ENCODE peak calls at places on chromosomes 16 and 17, in seven cellular contexts. D, T, U, B, F, V and N are unnamed samples.

GRCh38 chr16:77117687-77118086 is 73.3 kb upstream of the MON1B start:
- DNase-seq in T (no peak), D (peak), V (no peak), U (no peak), F (no peak), B (no peak), N (no peak)

GRCh38 chr17:29237476-29238132 is 9.1 kb upstream of the CRYBA1 start:
- DNase-seq in T (no peak), V (no peak), D (no peak), F (no peak), B (no peak), U (no peak), N (no peak)

GRCh38 chr17:3893003-3893719 is at the start of gene CAMKK1:
- DNase-seq in F (peak), T (peak), V (peak), B (peak), U (peak), D (peak), N (peak)

GRCh38 chr16:21265104-21265825 is 12.8 kb downstream of the CRYM start:
- DNase-seq in U (no peak), V (no peak), T (no peak), D (no peak), B (no peak), F (no peak), N (no peak)

GRCh38 chr17:38572665-38573365 is 32.9 kb downstream of the SRCIN1 start:
- DNase-seq in V (peak), T (no peak), U (no peak), D (peak), B (peak), F (peak), N (peak)

GRCh38 chr17:71338396-71338795 is 782.4 kb upstream of the SOX9 start:
- DNase-seq in D (no peak), T (no peak), B (peak), V (peak), F (no peak), U (no peak), N (peak)

GRCh38 chr16:66275795-66276428 is 90.6 kb upstream of the CDH5 start:
- DNase-seq in D (peak), U (peak), B (peak), V (peak), T (no peak), F (peak), N (peak)

GRCh38 chr16:87562201-87562600 is 40.1 kb upstream of the JPH3 start:
- DNase-seq in F (no peak), B (no peak), T (no peak), U (no peak), V (no peak), D (no peak), N (no peak)

GRCh38 chr16:20675488-20676267 is 21.8 kb downstream of the ACSM1 start:
- DNase-seq in V (no peak), B (no peak), T (no peak), U (peak), F (peak), D (peak), N (no peak)

GRCh38 chr16:48531011-48531962 is 78.7 kb downstream of the N4BP1 start:
- DNase-seq in T (peak), D (no peak), F (no peak), B (no peak), V (no peak), U (no peak), N (peak)

GRCh38 chr16:8342276-8342675 is 248.0 kb downstream of the TMEM114 start:
- DNase-seq in U (no peak), F (no peak), B (no peak), V (no peak), T (no peak), D (no peak), N (no peak)

GRCh38 chr16:27839419-27839818 is 224.1 kb downstream of the GSG1L start:
- DNase-seq in F (no peak), V (no peak), B (no peak), D (no peak), U (no peak), T (no peak), N (no peak)

GRCh38 chr17:67546578-67547527 is 169.8 kb downstream of the PITPNC1 start:
- DNase-seq in D (no peak), B (no peak), V (no peak), U (no peak), T (no peak), F (no peak), N (no peak)

GRCh38 chr17:81386141-81386645 is 9.1 kb upstream of the BAHCC1 start:
- DNase-seq in T (no peak), D (no peak), F (no peak), U (no peak), B (no peak), V (no peak), N (peak)

GRCh38 chr16:90083139-90083538 is 6.0 kb upstream of the PRDM7 start:
- DNase-seq in U (no peak), D (no peak), V (no peak), T (no peak), F (no peak), B (no peak), N (no peak)

GRCh38 chr16:28597692-28598261 is 927 bp upstream of the SULT1A2 start:
- DNase-seq in B (no peak), T (no peak), V (peak), D (peak), F (peak), U (no peak), N (no peak)

GRCh38 chr16:86059253-86060171 is 160.6 kb downstream of the IRF8 start:
- DNase-seq in B (no peak), T (peak), F (no peak), U (no peak), V (no peak), D (peak), N (no peak)

GRCh38 chr17:74529243-74529642 is 2.0 kb downstream of the CD300LB start:
- DNase-seq in V (no peak), U (no peak), B (no peak), T (no peak), F (no peak), D (no peak), N (peak)

GRCh38 chr17:4234406-4234805 is 29.4 kb downstream of the ANKFY1 start:
- DNase-seq in F (no peak), D (no peak), B (no peak), T (no peak), V (no peak), U (no peak), N (no peak)

GRCh38 chr17:79743614-79744013 is 12.9 kb downstream of the ENPP7 start:
- DNase-seq in B (no peak), F (no peak), V (no peak), T (no peak), D (no peak), U (no peak), N (peak)

GRCh38 chr17:41325126-41325525 is 9.6 kb upstream of the KRTAP17-1 start:
- DNase-seq in D (no peak), V (no peak), F (no peak), U (no peak), B (no peak), T (no peak), N (no peak)

GRCh38 chr17:78497115-78497540 is 80.1 kb downstream of the DNAH17 start:
- DNase-seq in B (peak), F (peak), U (peak), D (peak), T (peak), V (peak), N (peak)

GRCh38 chr16:12228607-12229499 is 252.3 kb downstream of the SNX29 start:
- DNase-seq in V (no peak), B (peak), D (peak), U (peak), F (peak), T (no peak), N (peak)

GRCh38 chr16:30116291-30117207 is 3.2 kb upstream of the GDPD3 start:
- DNase-seq in V (no peak), U (no peak), B (no peak), F (no peak), D (no peak), T (no peak), N (no peak)
- H3K27ac ChIP-seq in V (peak), U (peak), B (no peak), F (no peak), D (no peak), T (no peak), N (no peak)

DNA sequence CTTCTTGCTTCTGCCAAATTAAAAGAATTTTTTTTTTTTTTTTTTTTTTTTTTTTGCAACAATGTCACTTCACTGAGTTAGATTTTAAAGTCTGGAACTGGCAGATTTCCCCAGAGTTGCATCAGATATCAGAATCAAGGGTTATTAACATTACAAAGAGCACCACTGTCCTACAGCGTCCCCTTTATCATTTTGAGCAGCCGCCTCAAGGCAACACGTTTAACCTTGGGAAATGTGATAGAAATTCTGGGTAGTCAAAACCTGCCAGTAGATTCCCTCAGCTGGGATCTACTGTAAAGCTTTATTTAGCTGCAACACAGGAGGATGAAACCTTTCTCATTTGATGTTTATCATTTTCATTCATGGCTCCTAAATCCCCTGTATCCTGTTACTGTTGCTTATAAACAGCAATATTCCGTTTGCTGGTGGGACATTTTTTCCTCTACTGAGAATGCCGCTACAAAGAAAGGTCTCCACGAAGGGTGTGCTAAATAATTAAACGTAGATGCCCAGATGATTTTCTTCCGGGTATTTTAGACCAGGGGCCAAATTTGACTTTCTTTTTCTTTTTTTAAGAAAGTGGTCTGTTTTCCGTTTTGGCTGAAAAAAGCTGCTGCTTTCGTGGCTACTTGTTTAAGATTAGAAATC is 436.1 kb upstream of the GOT2 start:
- DNase-seq in F (no peak), U (no peak), B (no peak), T (no peak), D (no peak), V (no peak), N (peak)
- H3K27ac ChIP-seq in F (no peak), U (no peak), B (no peak), T (no peak), D (no peak), V (no peak), N (peak)

DNA sequence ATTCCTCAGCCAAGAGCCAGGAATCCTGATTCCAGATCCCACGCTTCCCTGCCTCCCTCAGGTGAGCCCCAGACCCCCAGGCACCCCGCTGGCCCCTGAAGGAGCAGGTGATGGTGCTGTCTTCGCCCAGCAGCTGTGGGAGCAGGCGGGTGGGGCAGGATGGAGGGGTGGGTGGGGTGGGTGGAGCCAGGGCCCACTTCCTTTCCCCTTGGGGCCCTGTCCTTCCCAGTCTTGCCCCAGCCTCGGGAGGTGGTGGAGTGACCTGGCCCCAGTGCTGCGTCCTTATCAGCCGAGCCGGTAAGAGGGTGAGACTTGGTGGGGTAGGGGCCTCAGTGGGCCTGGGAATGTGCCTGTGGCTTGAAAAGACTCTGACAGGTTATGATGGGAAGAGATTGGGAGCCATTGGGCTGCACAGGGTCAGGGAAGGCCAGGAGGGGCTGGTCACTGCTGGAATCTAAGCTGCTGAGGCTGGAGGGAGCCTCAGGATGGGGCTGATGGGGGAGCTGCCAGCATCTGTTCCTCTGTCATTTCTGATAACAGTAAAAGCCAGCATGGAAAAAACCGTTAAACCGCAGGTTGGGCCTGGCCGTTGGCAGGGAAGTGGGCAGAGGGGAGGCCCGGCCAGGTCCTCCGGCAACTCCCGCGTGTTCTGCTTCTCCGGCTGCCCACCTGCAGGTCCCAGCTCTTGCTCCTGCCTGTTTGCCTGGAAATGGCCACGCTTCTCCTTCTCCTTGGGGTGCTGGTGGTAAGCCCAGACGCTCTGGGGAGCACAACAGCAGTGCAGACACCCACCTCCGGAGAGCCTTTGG is at the start of gene SPN:
- DNase-seq in V (no peak), F (no peak), T (no peak), D (peak), B (no peak), U (no peak), N (no peak)
- H3K27ac ChIP-seq in V (no peak), F (no peak), T (no peak), D (no peak), B (no peak), U (no peak), N (no peak)

GRCh38 chr16:81545470-81546175 is 101.0 kb downstream of the CMIP start:
- DNase-seq in V (no peak), B (no peak), F (no peak), U (no peak), D (no peak), T (no peak), N (no peak)
- H3K27ac ChIP-seq in V (no peak), B (no peak), F (no peak), U (no peak), D (no peak), T (no peak), N (no peak)

GRCh38 chr16:55624696-55625095 is 31.1 kb upstream of the SLC6A2 start:
- DNase-seq in V (no peak), F (no peak), U (no peak), T (no peak), D (no peak), B (no peak), N (no peak)
- H3K27ac ChIP-seq in V (no peak), F (no peak), U (no peak), T (no peak), D (no peak), B (no peak), N (no peak)

GRCh38 chr17:1467898-1468492 is 12.0 kb upstream of the CRK start:
- DNase-seq in V (no peak), B (no peak), F (peak), T (no peak), D (no peak), U (no peak), N (no peak)
- H3K27ac ChIP-seq in V (no peak), B (no peak), F (no peak), T (peak), D (no peak), U (peak), N (no peak)

GRCh38 chr16:25014500-25015147 is 545 bp downstream of the ARHGAP17 start:
- DNase-seq in V (peak), B (peak), D (peak), F (peak), U (peak), T (no peak), N (peak)

GRCh38 chr16:25023541-25023940 is 8.4 kb upstream of the ARHGAP17 start:
- DNase-seq in T (no peak), F (no peak), B (no peak), V (no peak), U (no peak), D (no peak), N (peak)

GRCh38 chr16:25018972-25019617 is 3.9 kb upstream of the ARHGAP17 start:
- DNase-seq in F (no peak), D (no peak), U (no peak), B (no peak), T (no peak), V (peak), N (no peak)

GRCh38 chr16:25024900-25025299 is 9.7 kb upstream of the ARHGAP17 start:
- DNase-seq in F (no peak), T (no peak), U (no peak), D (no peak), V (no peak), B (no peak), N (no peak)

DNA sequence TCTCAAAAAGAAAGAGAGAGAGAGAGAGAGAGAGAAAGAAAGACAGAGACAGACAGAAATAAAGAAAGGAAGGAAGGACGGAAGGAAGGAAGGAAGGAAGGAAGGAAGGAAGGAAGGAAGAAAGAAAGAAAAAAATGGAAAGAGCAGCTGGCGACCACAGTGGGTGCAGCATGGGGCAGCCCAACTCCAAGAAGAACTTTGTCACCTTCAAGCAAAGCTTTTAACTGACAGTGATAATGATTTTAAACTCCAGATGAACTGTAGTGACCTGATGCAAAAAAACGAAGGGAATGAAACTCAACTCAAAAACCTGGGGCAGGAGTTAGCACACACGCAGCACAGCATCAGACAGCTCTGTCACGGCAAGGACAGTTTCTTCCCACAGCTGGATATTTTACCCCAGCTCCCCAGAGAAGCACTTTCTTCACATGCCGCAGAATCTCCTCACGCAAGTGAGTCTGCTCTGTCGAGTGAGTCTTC is 5.0 kb upstream of the ARHGAP17 start:
- DNase-seq in U (no peak), F (no peak), B (no peak), T (no peak), D (no peak), V (no peak), N (no peak)
- H3K27ac ChIP-seq in U (no peak), F (no peak), B (no peak), T (no peak), D (no peak), V (no peak), N (no peak)